ENCODE peak calls at places on chromosomes 6 and 20, in four cellular contexts. Z is Panc1, B is endodermal cell, X is left lung. T is an unnamed sample.

GRCh38 chr6:89100114-89100513 is 17.8 kb downstream of the SRSF12 start:
- DNase-seq in Z (no peak), B (no peak), X (no peak), T (no peak)

GRCh38 chr20:58073945-58074920 is 154.2 kb downstream of the ANKRD60 start:
- DNase-seq in Z (no peak), B (peak; percentile 32), X (no peak), T (no peak)

GRCh38 chr6:98384766-98385165 is 449.6 kb upstream of the POU3F2 start:
- DNase-seq in Z (no peak), B (no peak), X (no peak), T (no peak)

GRCh38 chr6:139536751-139537617 is 162.5 kb upstream of the CITED2 start:
- DNase-seq in Z (no peak), B (no peak), X (no peak), T (no peak)

GRCh38 chr20:22303523-22303922 is 280.8 kb downstream of the FOXA2 start:
- DNase-seq in Z (no peak), B (peak; percentile 54), X (no peak), T (no peak)

GRCh38 chr6:36907781-36908180 is 22.0 kb downstream of the C6orf89 start:
- DNase-seq in Z (no peak), B (no peak), X (no peak), T (no peak)

GRCh38 chr6:75852721-75853120 is 103.7 kb downstream of the MYO6 start:
- DNase-seq in Z (peak; percentile 79), B (no peak), X (no peak), T (no peak)

GRCh38 chr20:57831326-57831991 is 121.6 kb upstream of the PMEPA1 start:
- DNase-seq in Z (no peak), B (no peak), X (no peak), T (no peak)

GRCh38 chr6:29521006-29521680 is 33.4 kb upstream of the MAS1L start:
- DNase-seq in Z (no peak), B (peak; percentile 14), X (no peak), T (no peak)

GRCh38 chr6:5763407-5763806 is 243.3 kb downstream of the NRN1 start:
- DNase-seq in Z (no peak), B (peak; percentile 19), X (no peak), T (no peak)

GRCh38 chr6:48552905-48553304 is 441.9 kb upstream of the PTCHD4 start:
- DNase-seq in Z (no peak), B (no peak), X (no peak), T (no peak)

GRCh38 chr6:44735631-44735963 is 348.1 kb downstream of the CDC5L start:
- DNase-seq in Z (no peak), B (no peak), X (no peak), T (no peak)

GRCh38 chr20:61708891-61709290 is 356.8 kb downstream of the TAF4 start:
- DNase-seq in Z (no peak), B (no peak), X (peak; percentile 68), T (no peak)

GRCh38 chr20:44858959-44859358 is 26.5 kb upstream of the YWHAB start:
- DNase-seq in Z (no peak), B (no peak), X (no peak), T (no peak)

GRCh38 chr6:25042599-25042936 is 106.8 kb upstream of the RIPOR2 start:
- DNase-seq in Z (no peak), B (no peak), X (no peak), T (no peak)

GRCh38 chr6:147852772-147853171 is 344.3 kb downstream of the SAMD5 start:
- DNase-seq in Z (no peak), B (no peak), X (no peak), T (no peak)

GRCh38 chr6:12049165-12049564 is 37.1 kb downstream of the HIVEP1 start:
- DNase-seq in Z (no peak), B (no peak), X (no peak), T (no peak)

GRCh38 chr6:13873288-13874190 is 51.2 kb upstream of the RNF182 start:
- DNase-seq in Z (no peak), B (peak; percentile 97), X (peak; percentile 92), T (peak; percentile 93)

GRCh38 chr6:20946037-20946436 is 411.8 kb downstream of the CDKAL1 start:
- DNase-seq in Z (no peak), B (no peak), X (no peak), T (no peak)

GRCh38 chr6:148509789-148510581 is 167.3 kb downstream of the SASH1 start:
- DNase-seq in Z (no peak), B (no peak), X (no peak), T (no peak)

GRCh38 chr6:111367393-111368088 is 115.5 kb downstream of the REV3L start:
- DNase-seq in Z (no peak), B (no peak), X (no peak), T (no peak)

GRCh38 chr20:57013741-57014140 is 252.7 kb downstream of the BMP7 start:
- DNase-seq in Z (no peak), B (peak; percentile 87), X (no peak), T (no peak)

GRCh38 chr20:41140226-41141133 is 3.1 kb downstream of the PLCG1 start:
- DNase-seq in Z (no peak), B (no peak), X (no peak), T (peak; percentile 55)

GRCh38 chr6:89057759-89058158 is 22.8 kb upstream of the PNRC1 start:
- DNase-seq in Z (no peak), B (no peak), X (no peak), T (no peak)

GRCh38 chr20:19828233-19828632 is 70.2 kb downstream of the RIN2 start:
- DNase-seq in Z (peak; percentile 60), B (no peak), X (no peak), T (no peak)

GRCh38 chr20:49483018-49483705 is 694 bp upstream of the KCNB1 start:
- DNase-seq in Z (no peak), B (peak; percentile 78), X (no peak), T (no peak)

GRCh38 chr20:49482173-49482572 is 295 bp downstream of the KCNB1 start:
- DNase-seq in Z (no peak), B (no peak), X (no peak), T (no peak)

GRCh38 chr20:49483706-49484101 is 1.2 kb upstream of the KCNB1 start:
- DNase-seq in Z (no peak), B (peak; percentile 76), X (no peak), T (no peak)

GRCh38 chr20:49481116-49481515 is 1.4 kb downstream of the KCNB1 start:
- DNase-seq in Z (no peak), B (no peak), X (no peak), T (no peak)

GRCh38 chr20:49482621-49483017 is at the start of gene KCNB1:
- DNase-seq in Z (no peak), B (peak; percentile 97), X (peak; percentile 76), T (peak; percentile 71)
- TF ChIP-seq CTCF in Z (no peak), B (no peak), X (no peak), T (no peak)

DNA sequence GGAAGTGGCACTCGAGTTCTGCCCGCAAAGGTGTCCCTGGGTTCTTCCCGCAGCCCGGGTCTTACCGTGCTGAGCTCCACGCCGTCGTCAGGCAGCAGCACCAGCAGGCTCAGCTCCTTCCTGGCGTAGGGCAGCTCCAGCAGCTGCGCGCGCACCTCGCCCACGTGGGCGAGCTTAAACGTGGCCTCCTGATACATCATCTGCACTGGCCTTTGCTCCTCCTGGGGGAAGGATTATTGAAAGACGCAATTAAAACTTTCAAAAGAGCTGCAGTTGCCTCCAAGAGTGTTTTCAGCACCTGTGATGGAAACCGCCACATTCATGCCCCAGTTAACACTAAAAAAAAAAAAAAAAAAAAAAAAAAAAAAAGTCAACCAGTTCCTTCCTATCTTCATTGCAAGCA is 11.3 kb downstream of the SERPINB9 start:
- DNase-seq in Z (no peak), B (peak; percentile 49), X (no peak), T (no peak)
- H3K4me3 ChIP-seq in Z (no peak overlapping the region), B (no peak overlapping the region), X (no peak overlapping the region), T (no peak overlapping the region)

GRCh38 chr6:39208233-39208720 is 21.0 kb downstream of the KCNK5 start:
- DNase-seq in Z (no peak), B (no peak), X (no peak), T (no peak)
- H3K4me1 ChIP-seq in Z (no peaks in the 10 kb centered on the region), B (peaks cover 23% of the 10 kb centered on the region), X (peaks cover 22% of the 10 kb centered on the region), T (peaks cover 68% of the 10 kb centered on the region)

GRCh38 chr6:137697267-137697938 is 169.7 kb upstream of the TNFAIP3 start:
- DNase-seq in Z (no peak), B (peak; percentile 82), X (no peak), T (no peak)
- TF ChIP-seq CTCF in Z (no peak), B (peak; percentile 56), X (no peak), T (no peak)

GRCh38 chr6:169253745-169254238 is at the start of gene THBS2:
- DNase-seq in Z (no peak), B (peak; percentile 65), X (peak; percentile 70), T (peak; percentile 62)
- H3K4me3 ChIP-seq in Z (peak within 1 kb of the TSS; percentile 17), B (peak within 1 kb of the TSS; percentile 8), X (peak within 1 kb of the TSS; percentile 27), T (peak within 1 kb of the TSS; percentile 37)

DNA sequence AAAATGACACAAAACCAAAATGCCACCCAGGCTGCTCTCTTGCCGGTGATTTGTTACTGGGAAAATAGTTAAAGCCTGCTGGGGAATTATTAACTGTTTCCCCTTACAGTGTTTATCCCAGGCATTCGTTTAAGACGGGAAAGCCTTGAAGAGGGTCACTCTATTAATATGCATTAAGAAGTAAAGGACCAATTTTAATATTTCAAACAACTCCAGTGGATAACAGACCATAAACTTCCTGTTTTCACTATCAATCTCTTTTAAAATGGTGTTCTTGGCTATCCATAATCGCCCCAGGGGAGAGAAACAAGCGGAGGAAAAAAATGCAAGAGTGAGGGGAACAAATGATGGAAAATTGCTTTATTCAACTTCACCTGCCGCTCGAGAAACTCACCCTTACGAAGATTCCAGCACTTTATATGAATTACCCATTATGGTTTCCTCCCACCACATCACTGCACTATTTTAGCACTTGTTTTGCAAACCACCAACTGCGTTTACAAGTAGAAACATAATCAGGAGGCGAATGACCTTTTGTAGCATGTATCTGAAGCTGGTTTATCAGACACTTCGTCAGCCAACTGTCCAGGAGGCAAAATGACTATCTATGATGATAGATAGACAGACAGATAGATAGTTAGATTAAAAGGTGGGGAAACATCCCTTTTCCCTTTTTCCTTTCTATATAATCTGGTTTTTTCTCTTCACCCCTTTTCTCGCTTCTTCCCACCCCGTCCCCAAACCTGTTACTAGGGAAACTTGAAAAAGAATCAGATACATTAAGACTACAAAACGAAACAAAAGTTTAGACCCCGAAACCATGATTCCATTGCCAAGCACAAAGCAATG is 1.2 kb upstream of the ADGRB3 start:
- DNase-seq in Z (no peak), B (no peak), X (no peak), T (no peak)
- H3K4me1 ChIP-seq in Z (peaks cover 18% of the 10 kb centered on the region), B (peaks cover 6% of the 10 kb centered on the region), X (no peaks in the 10 kb centered on the region), T (peaks cover 10% of the 10 kb centered on the region)

GRCh38 chr20:51800132-51800721 is 2.1 kb downstream of the SALL4 start:
- DNase-seq in Z (peak; percentile 24), B (peak; percentile 99), X (peak; percentile 91), T (peak; percentile 83)

GRCh38 chr20:51799586-51799985 is 2.7 kb downstream of the SALL4 start:
- DNase-seq in Z (no peak), B (no peak), X (no peak), T (no peak)

GRCh38 chr20:51800769-51801219 is 1.5 kb downstream of the SALL4 start:
- DNase-seq in Z (no peak), B (peak; percentile 78), X (no peak), T (no peak)

GRCh38 chr20:51802170-51802745 is at the start of gene SALL4:
- DNase-seq in Z (no peak), B (peak; percentile 96), X (no peak), T (no peak)

GRCh38 chr20:51801220-51801991 is 915 bp downstream of the SALL4 start:
- DNase-seq in Z (no peak), B (peak; percentile 84), X (no peak), T (no peak)
- TF ChIP-seq CTCF in Z (peak; percentile 51), B (peak; percentile 56), X (no peak), T (no peak)

GRCh38 chr6:33075568-33076405 is at the start of gene HLA-DPB1:
- DNase-seq in Z (no peak), B (no peak), X (no peak), T (no peak)
- H3K4me3 ChIP-seq in Z (no peak within 1 kb of the TSS), B (no peak within 1 kb of the TSS), X (peak within 1 kb of the TSS; percentile 26), T (peak within 1 kb of the TSS; percentile 53)

T was measured in upper lobe of right lung.